ENCODE peak calls at places on chromosomes 12 and 14, in nine cellular contexts. U is HAP-1, Y is OCI-LY7, E is AG10803, B is epithelial cell of esophagus, G is uterus, M is heart right ventricle, D is HFF-Myc, I is foreskin fibroblast. C is an unnamed sample.

GRCh38 chr12:24778486-24779304 is 170.2 kb downstream of the BCAT1 start:
- DNase-seq in D (peak; percentile 35), E (peak; percentile 41), G (no peak), Y (peak; percentile 52), U (peak; percentile 51), M (no peak), B (peak; percentile 67), I (peak; percentile 18), C (peak; percentile 63)

GRCh38 chr12:116534341-116535121 is 24.6 kb upstream of the MAP1LC3B2 start:
- DNase-seq in E (no peak), D (no peak), G (peak; percentile 75), Y (no peak), I (no peak), B (peak; percentile 51), M (no peak), U (peak; percentile 24), C (peak; percentile 48)

GRCh38 chr12:67026847-67027246 is 242.3 kb upstream of the CAND1 start:
- DNase-seq in E (no peak), M (no peak), G (no peak), Y (no peak), D (no peak), B (no peak), U (no peak), I (no peak), C (no peak)

GRCh38 chr14:31265701-31266398 is 58.3 kb upstream of the HECTD1 start:
- DNase-seq in I (no peak), Y (no peak), G (no peak), E (peak; percentile 51), B (peak; percentile 84), U (no peak), D (no peak), M (no peak), C (peak; percentile 91)

GRCh38 chr12:107557026-107557425 is 128.6 kb upstream of the PWP1 start:
- DNase-seq in Y (no peak), U (no peak), B (peak; percentile 74), D (no peak), G (no peak), M (no peak), I (no peak), E (no peak), C (peak; percentile 18)

GRCh38 chr14:69535230-69535848 is 39.3 kb downstream of the CCDC177 start:
- DNase-seq in B (peak; percentile 66), U (peak; percentile 46), I (peak; percentile 32), Y (no peak), M (peak; percentile 18), E (peak; percentile 54), G (no peak), D (peak; percentile 25), C (peak; percentile 51)

GRCh38 chr14:99529899-99530298 is 48.7 kb downstream of the CCNK start:
- DNase-seq in D (no peak), I (no peak), M (no peak), E (peak; percentile 62), U (no peak), B (no peak), G (no peak), Y (no peak), C (no peak)

GRCh38 chr12:92502417-92503028 is 200.3 kb upstream of the PLEKHG7 start:
- DNase-seq in D (no peak), G (no peak), I (no peak), B (peak; percentile 19), E (no peak), Y (peak; percentile 69), M (no peak), U (no peak), C (no peak)

GRCh38 chr12:121239335-121239678 is 29.4 kb downstream of the P2RX4 start:
- DNase-seq in G (no peak), D (no peak), U (no peak), Y (no peak), M (no peak), B (no peak), I (no peak), E (no peak), C (no peak)
- H3K4me3 ChIP-seq in G (no peak overlapping the region), D (no peak overlapping the region), U (no peak overlapping the region), Y (no peak overlapping the region), M (no peak overlapping the region), B (no peak overlapping the region), I (no peak overlapping the region), E (no peak overlapping the region), C (no peak overlapping the region)

GRCh38 chr12:89156862-89157262 is 195.4 kb downstream of the DUSP6 start:
- DNase-seq in U (no peak), I (peak; percentile 80), Y (no peak), E (peak; percentile 87), B (peak; percentile 43), D (no peak), M (no peak), G (no peak), C (peak; percentile 73)

GRCh38 chr12:89157413-89157812 is 194.9 kb downstream of the DUSP6 start:
- DNase-seq in I (no peak), D (no peak), U (no peak), B (no peak), E (no peak), G (no peak), Y (no peak), M (no peak), C (no peak)

GRCh38 chr12:89156324-89156723 is 196.0 kb downstream of the DUSP6 start:
- DNase-seq in D (no peak), E (no peak), M (no peak), U (no peak), B (peak; percentile 46), G (no peak), I (no peak), Y (no peak), C (peak; percentile 63)

GRCh38 chr12:89153341-89153740 is 199.0 kb downstream of the DUSP6 start:
- DNase-seq in D (no peak), U (no peak), B (no peak), E (peak; percentile 72), M (no peak), G (no peak), I (no peak), Y (no peak), C (no peak)

DNA sequence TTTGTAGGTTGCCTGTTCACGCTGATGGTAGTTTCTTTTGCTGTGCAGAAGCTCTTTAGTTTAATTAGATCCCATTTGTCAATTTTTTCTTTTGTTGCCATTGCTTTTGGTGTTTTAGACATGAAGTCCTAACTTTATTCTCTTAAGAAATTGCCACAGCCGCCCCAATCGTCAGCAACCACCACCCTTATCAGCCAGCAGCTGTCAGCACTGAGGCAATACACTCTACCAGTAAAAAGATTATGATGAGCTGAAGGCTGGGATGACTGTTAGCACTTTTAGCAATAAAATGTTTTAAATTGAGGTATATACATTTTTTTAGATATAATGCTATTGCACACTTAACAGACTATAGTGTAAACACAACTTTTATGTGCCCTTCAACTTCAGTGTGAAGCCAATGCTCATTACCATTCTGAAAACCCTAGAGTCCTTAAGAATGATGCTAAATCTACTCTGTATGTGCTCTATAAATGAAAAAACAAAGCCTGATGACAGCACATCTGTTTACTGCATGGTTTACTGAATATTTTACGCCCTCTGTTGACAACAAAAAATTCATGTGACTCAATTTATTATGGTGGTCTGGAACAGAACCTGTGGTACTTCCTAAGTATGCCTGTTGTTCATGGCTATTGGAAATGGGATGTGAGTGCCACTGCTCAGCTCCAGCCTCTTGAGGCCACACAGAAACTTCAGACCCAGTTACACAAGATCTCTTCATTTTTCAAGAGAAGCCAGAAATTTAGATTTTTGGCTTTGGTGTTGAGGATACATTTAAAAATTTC is 197.4 kb downstream of the DUSP6 start:
- DNase-seq in U (no peak), M (no peak), Y (no peak), I (no peak), E (peak; percentile 88), G (no peak), B (no peak), D (no peak), C (no peak)
- H3K4me3 ChIP-seq in U (no peak overlapping the region), M (no peak overlapping the region), Y (no peak overlapping the region), I (no peak overlapping the region), E (no peak overlapping the region), G (no peak overlapping the region), B (no peak overlapping the region), D (no peak overlapping the region), C (no peak overlapping the region)

GRCh38 chr12:110431957-110432587 is 18.1 kb downstream of the ARPC3 start:
- DNase-seq in M (no peak), E (no peak), I (no peak), U (no peak), Y (no peak), G (no peak), D (no peak), B (no peak), C (no peak)
- H3K4me3 ChIP-seq in M (peak overlapping the region; percentile 39), E (peak overlapping the region; percentile 55), I (peak overlapping the region; percentile 49), U (peak overlapping the region; percentile 41), Y (no peak overlapping the region), G (peak overlapping the region; percentile 50), D (peak overlapping the region; percentile 36), B (peak overlapping the region; percentile 37), C (peak overlapping the region; percentile 40)

DNA sequence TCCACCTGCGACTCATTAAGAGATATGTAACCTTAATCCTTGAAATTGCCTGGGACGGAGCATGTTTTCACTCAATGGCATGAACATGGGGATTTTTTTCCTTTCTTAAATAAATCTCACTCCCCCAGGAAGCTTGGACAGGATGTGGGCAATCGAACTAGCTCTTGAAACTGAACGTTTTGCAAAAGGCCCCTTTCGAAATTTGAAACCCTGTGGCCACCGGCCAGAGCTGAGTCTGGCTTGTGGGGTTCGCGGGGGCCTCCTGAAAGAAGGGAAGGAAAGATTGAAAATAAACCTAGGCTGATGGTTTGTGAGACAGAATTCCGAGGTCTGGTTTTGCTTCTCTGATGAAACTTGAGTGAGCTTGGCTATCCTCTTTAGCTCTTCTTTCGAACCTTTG is 101.4 kb upstream of the RTL1 start:
- DNase-seq in U (no peak), Y (no peak), E (peak; percentile 74), B (no peak), I (peak; percentile 49), M (no peak), D (peak; percentile 82), G (no peak), C (no peak)
- H3K4me3 ChIP-seq in U (no peak overlapping the region), Y (no peak overlapping the region), E (no peak overlapping the region), B (no peak overlapping the region), I (no peak overlapping the region), M (no peak overlapping the region), D (no peak overlapping the region), G (no peak overlapping the region), C (no peak overlapping the region)

DNA sequence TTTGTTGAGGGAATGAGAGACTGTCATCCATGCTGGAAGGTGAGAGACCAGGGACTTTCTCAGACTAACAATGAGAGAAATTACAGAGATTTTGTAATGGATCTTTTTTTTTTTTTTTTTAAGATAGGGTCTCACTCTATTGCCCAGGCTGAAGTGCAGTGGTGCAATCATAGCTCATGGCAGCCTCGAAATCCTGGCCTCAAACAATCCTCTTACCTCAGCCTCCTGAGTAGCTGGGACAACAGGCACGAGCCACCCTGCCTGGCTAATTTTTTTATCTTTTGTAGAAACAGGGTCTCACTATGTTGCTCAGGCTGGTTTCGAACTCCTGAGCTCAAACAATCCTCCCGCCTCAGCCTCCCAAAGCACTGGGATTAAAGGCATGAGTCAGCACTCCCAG is 106.6 kb downstream of the PHETA1 start:
- DNase-seq in B (no peak), M (no peak), I (no peak), Y (no peak), U (no peak), G (no peak), D (no peak), E (no peak), C (no peak)
- H3K4me3 ChIP-seq in B (no peak overlapping the region), M (no peak overlapping the region), I (no peak overlapping the region), Y (no peak overlapping the region), U (no peak overlapping the region), G (no peak overlapping the region), D (no peak overlapping the region), E (no peak overlapping the region), C (no peak overlapping the region)